ENCODE peak calls at places on chromosome 6, in nine cellular contexts. Y, O, E, G, D, U, I, N and F are unnamed samples.

GRCh38 chr6:137849709-137850093 is 17.4 kb upstream of the TNFAIP3 start:
- DNase-seq in Y (no peak), O (no peak), E (no peak), G (no peak), D (no peak), U (no peak), I (no peak), N (no peak), F (no peak)

GRCh38 chr6:46704562-46704961 is 16.9 kb downstream of the TDRD6 start:
- DNase-seq in Y (no peak), O (no peak), E (no peak), G (no peak), D (peak; percentile 32), U (peak; percentile 51), I (peak; percentile 24), N (no peak), F (peak; percentile 10)

GRCh38 chr6:136599324-136600011 is 49.2 kb upstream of the MAP7 start:
- DNase-seq in Y (no peak), O (no peak), E (no peak), G (no peak), D (no peak), U (no peak), I (no peak), N (no peak), F (no peak)

GRCh38 chr6:134938896-134939295 is 11.0 kb downstream of the ALDH8A1 start:
- DNase-seq in Y (peak; percentile 17), O (no peak), E (no peak), G (no peak), D (no peak), U (no peak), I (no peak), N (no peak), F (no peak)

GRCh38 chr6:81838724-81839425 is 86.4 kb upstream of the TENT5A start:
- DNase-seq in Y (no peak), O (no peak), E (no peak), G (no peak), D (no peak), U (no peak), I (peak; percentile 24), N (no peak), F (no peak)

GRCh38 chr6:11009353-11009752 is 34.8 kb downstream of the ELOVL2 start:
- DNase-seq in Y (no peak), O (no peak), E (no peak), G (no peak), D (peak; percentile 71), U (peak; percentile 22), I (peak; percentile 93), N (no peak), F (no peak)

GRCh38 chr6:116945809-116946208 is 68.8 kb downstream of the RFX6 start:
- DNase-seq in Y (no peak), O (no peak), E (no peak), G (no peak), D (no peak), U (no peak), I (no peak), N (no peak), F (no peak)

GRCh38 chr6:32045811-32046449 is 7.7 kb downstream of the CYP21A2 start:
- DNase-seq in Y (no peak), O (no peak), E (no peak), G (no peak), D (no peak), U (no peak), I (no peak), N (no peak), F (no peak)

GRCh38 chr6:71476872-71477271 is 188.3 kb downstream of the OGFRL1 start:
- DNase-seq in Y (no peak), O (no peak), E (no peak), G (no peak), D (no peak), U (no peak), I (peak; percentile 23), N (no peak), F (no peak)

GRCh38 chr6:151436814-151437213 is 15.1 kb downstream of the RMND1 start:
- DNase-seq in Y (no peak), O (no peak), E (no peak), G (no peak), D (no peak), U (no peak), I (no peak), N (no peak), F (no peak)

GRCh38 chr6:111211411-111212030 is 124.2 kb downstream of the SLC16A10 start:
- DNase-seq in Y (no peak), O (no peak), E (no peak), G (no peak), D (no peak), U (no peak), I (peak; percentile 28), N (no peak), F (no peak)

GRCh38 chr6:865846-866245 is 172.9 kb upstream of the EXOC2 start:
- DNase-seq in Y (no peak), O (no peak), E (no peak), G (no peak), D (no peak), U (no peak), I (no peak), N (no peak), F (no peak)

GRCh38 chr6:71602385-71602949 is 283.9 kb upstream of the RIMS1 start:
- DNase-seq in Y (no peak), O (no peak), E (no peak), G (no peak), D (peak; percentile 45), U (no peak), I (no peak), N (no peak), F (no peak)

GRCh38 chr6:19127085-19127484 is 710.1 kb upstream of the ID4 start:
- DNase-seq in Y (no peak), O (no peak), E (no peak), G (no peak), D (no peak), U (no peak), I (no peak), N (no peak), F (no peak)

GRCh38 chr6:4041480-4041879 is 37.5 kb downstream of the FAM217A start:
- DNase-seq in Y (no peak), O (no peak), E (no peak), G (no peak), D (no peak), U (no peak), I (no peak), N (no peak), F (no peak)

GRCh38 chr6:166627875-166628849 is 1.1 kb upstream of the RPS6KA2 start:
- DNase-seq in Y (peak; percentile 74), O (peak; percentile 40), E (peak; percentile 76), G (peak; percentile 44), D (peak; percentile 12), U (no peak), I (peak; percentile 75), N (peak; percentile 54), F (peak; percentile 24)

GRCh38 chr6:135257641-135258405 is 76.7 kb downstream of the MYB start:
- DNase-seq in Y (no peak), O (no peak), E (no peak), G (no peak), D (peak; percentile 19), U (no peak), I (no peak), N (no peak), F (no peak)

GRCh38 chr6:41939091-41939847 is 2.3 kb downstream of the CCND3 start:
- DNase-seq in Y (peak; percentile 85), O (no peak), E (no peak), G (no peak), D (peak; percentile 48), U (no peak), I (peak; percentile 93), N (peak; percentile 46), F (no peak)

GRCh38 chr6:156534594-156534993 is 242.6 kb upstream of the ARID1B start:
- DNase-seq in Y (no peak), O (no peak), E (no peak), G (no peak), D (no peak), U (no peak), I (peak; percentile 49), N (no peak), F (no peak)

GRCh38 chr6:168666170-168666569 is 225.2 kb downstream of the SMOC2 start:
- DNase-seq in Y (no peak), O (no peak), E (no peak), G (no peak), D (no peak), U (no peak), I (no peak), N (no peak), F (no peak)

GRCh38 chr6:19413323-19413722 is 423.8 kb upstream of the ID4 start:
- DNase-seq in Y (no peak), O (no peak), E (no peak), G (no peak), D (no peak), U (no peak), I (no peak), N (no peak), F (no peak)

GRCh38 chr6:3287308-3287707 is 28.6 kb downstream of the PSMG4 start:
- DNase-seq in Y (no peak), O (no peak), E (no peak), G (no peak), D (no peak), U (no peak), I (no peak), N (peak; percentile 1), F (no peak)